ENCODE peak calls at places on chromosomes 16 and 17, in seven cellular contexts. D, F, Y, A, B, I and O are unnamed samples.

GRCh38 chr17:9644910-9645751 is at the start of gene USP43:
- DNase-seq in B (no peak), I (peak; percentile 38), Y (peak; percentile 33), F (no peak), D (no peak), A (peak; percentile 6), O (no peak)

GRCh38 chr16:77993586-77993985 is 28.8 kb upstream of the CLEC3A start:
- DNase-seq in Y (no peak), I (no peak), B (no peak), D (no peak), A (no peak), F (no peak), O (no peak)

GRCh38 chr17:62780951-62781350 is 27.2 kb downstream of the MARCHF10 start:
- DNase-seq in D (no peak), B (no peak), Y (no peak), I (no peak), F (no peak), A (no peak), O (no peak)

GRCh38 chr17:69578385-69578936 is 164.0 kb downstream of the MAP2K6 start:
- DNase-seq in I (peak; percentile 30), Y (no peak), A (no peak), B (no peak), F (no peak), D (no peak), O (no peak)

GRCh38 chr17:79792984-79793923 is 3.6 kb downstream of the CBX8 start:
- DNase-seq in F (no peak), A (no peak), I (no peak), B (no peak), D (peak; percentile 56), Y (no peak), O (no peak)

GRCh38 chr17:62790554-62790953 is 17.6 kb downstream of the MARCHF10 start:
- DNase-seq in B (no peak), I (peak; percentile 87), D (peak; percentile 74), A (no peak), Y (no peak), F (no peak), O (no peak)

GRCh38 chr17:12362853-12363252 is 302.8 kb upstream of the MYOCD start:
- DNase-seq in D (no peak), F (peak; percentile 20), Y (no peak), I (no peak), B (no peak), A (no peak), O (peak; percentile 10)

GRCh38 chr16:24288516-24288915 is 32.4 kb downstream of the CACNG3 start:
- DNase-seq in A (no peak), F (no peak), Y (no peak), I (no peak), B (no peak), D (no peak), O (no peak)

GRCh38 chr17:73960469-73960868 is 243.0 kb upstream of the RPL38 start:
- DNase-seq in F (no peak), I (no peak), Y (no peak), D (no peak), B (no peak), A (no peak), O (no peak)

GRCh38 chr17:78763561-78763960 is 18.5 kb downstream of the CYTH1 start:
- DNase-seq in B (no peak), D (no peak), F (no peak), I (no peak), A (no peak), Y (no peak), O (no peak)

GRCh38 chr17:77106874-77107358 is 33.9 kb upstream of the SEC14L1 start:
- DNase-seq in I (no peak), D (no peak), B (no peak), Y (peak; percentile 44), A (no peak), F (no peak), O (no peak)

GRCh38 chr16:31265329-31266245 is 5.8 kb downstream of the ITGAM start:
- DNase-seq in Y (peak; percentile 49), A (peak; percentile 69), B (no peak), D (no peak), F (no peak), I (no peak), O (no peak)

GRCh38 chr17:31517524-31517923 is 126.0 kb downstream of the RAB11FIP4 start:
- DNase-seq in F (no peak), Y (no peak), I (no peak), A (no peak), B (peak; percentile 13), D (no peak), O (no peak)

GRCh38 chr16:19330801-19331484 is 45.4 kb downstream of the CLEC19A start:
- DNase-seq in Y (no peak), D (no peak), B (peak; percentile 45), A (no peak), F (no peak), I (no peak), O (no peak)

GRCh38 chr16:87203060-87203656 is 114.0 kb downstream of the C16orf95 start:
- DNase-seq in F (peak; percentile 64), A (peak; percentile 47), I (peak; percentile 73), B (peak; percentile 36), D (peak; percentile 67), Y (peak; percentile 58), O (no peak)

GRCh38 chr17:66485272-66485947 is 183.0 kb downstream of the PRKCA start:
- DNase-seq in A (no peak), D (no peak), B (no peak), Y (no peak), I (no peak), F (no peak), O (no peak)

GRCh38 chr16:55056585-55057520 is 126.2 kb downstream of the IRX5 start:
- DNase-seq in Y (no peak), D (no peak), B (peak; percentile 40), A (no peak), I (no peak), F (no peak), O (no peak)

GRCh38 chr16:11665071-11665491 is 3.2 kb upstream of the SNN start:
- DNase-seq in A (no peak), I (no peak), F (no peak), Y (no peak), D (no peak), B (no peak), O (no peak)

GRCh38 chr17:41311111-41311510 is 2.0 kb upstream of the KRTAP16-1 start:
- DNase-seq in I (no peak), A (no peak), B (no peak), F (no peak), D (no peak), Y (no peak), O (no peak)

GRCh38 chr16:70399326-70399725 is 39.6 kb downstream of the ST3GAL2 start:
- DNase-seq in Y (no peak), I (no peak), D (no peak), B (no peak), A (no peak), F (no peak), O (no peak)

GRCh38 chr17:9802294-9802693 is 10.9 kb upstream of the DHRS7C start:
- DNase-seq in D (no peak), B (no peak), Y (no peak), A (no peak), F (peak; percentile 38), I (peak; percentile 78), O (no peak)

GRCh38 chr16:48201515-48202201 is 42.4 kb upstream of the LONP2 start:
- DNase-seq in B (no peak), Y (no peak), I (no peak), A (no peak), F (no peak), D (no peak), O (no peak)

GRCh38 chr17:33858121-33858520 is 397.0 kb upstream of the CCL2 start:
- DNase-seq in I (no peak), D (no peak), F (no peak), B (no peak), A (no peak), Y (no peak), O (no peak)

GRCh38 chr17:21370430-21370829 is 5.7 kb upstream of the KCNJ12 start:
- DNase-seq in D (no peak), F (peak; percentile 80), I (no peak), Y (no peak), A (no peak), B (no peak), O (peak; percentile 34)

GRCh38 chr16:11121909-11122692 is 133.9 kb downstream of the SOCS1 start:
- DNase-seq in F (no peak), Y (no peak), I (no peak), D (no peak), B (no peak), A (no peak), O (no peak)

GRCh38 chr17:42121066-42121769 is at the start of gene KAT2A:
- DNase-seq in F (peak; percentile 87), B (peak; percentile 66), Y (peak; percentile 90), I (peak; percentile 82), D (peak; percentile 53), A (peak; percentile 73), O (peak; percentile 55)

GRCh38 chr16:58329147-58329546 is 34.3 kb upstream of the PRSS54 start:
- DNase-seq in I (peak; percentile 21), A (no peak), B (no peak), F (no peak), D (no peak), Y (no peak), O (no peak)

GRCh38 chr16:2586241-2586640 is 48.4 kb downstream of the PDPK1 start:
- DNase-seq in A (no peak), F (peak; percentile 15), D (no peak), B (no peak), Y (no peak), I (no peak), O (no peak)

GRCh38 chr17:66747561-66748275 is 87.2 kb upstream of the CACNG5 start:
- DNase-seq in D (no peak), F (no peak), B (no peak), A (no peak), Y (no peak), I (peak; percentile 13), O (no peak)

GRCh38 chr16:88560722-88561484 is 9.3 kb upstream of the ZC3H18 start:
- DNase-seq in I (no peak), F (no peak), B (no peak), D (no peak), Y (no peak), A (no peak), O (no peak)

GRCh38 chr16:66523861-66524354 is 26.0 kb downstream of the TK2 start:
- DNase-seq in I (no peak), D (no peak), F (no peak), A (no peak), Y (no peak), B (no peak), O (no peak)

GRCh38 chr17:73320601-73321264 is 8.9 kb upstream of the CDC42EP4 start:
- DNase-seq in D (no peak), B (no peak), F (no peak), I (no peak), Y (no peak), A (no peak), O (no peak)

GRCh38 chr17:82022310-82022980 is at the start of gene CENPX:
- DNase-seq in A (no peak), F (no peak), B (no peak), I (no peak), Y (no peak), D (no peak), O (no peak)